ENCODE peak calls at places on chromosome 11, in five cellular contexts. O, C, K, R and Y are unnamed samples. For H3K4me1, the result is how much of the 10 kb centered on the place peaks cover.

GRCh38 chr11:118916842-118917388 is 8.8 kb downstream of the BCL9L start:
- DNase-seq in O (no peak), C (no peak), K (no peak), R (peak), Y (peak)

GRCh38 chr11:103279821-103280220 is 170.6 kb downstream of the DYNC2H1 start:
- DNase-seq in R (no peak), K (no peak), O (no peak), C (no peak), Y (no peak)

GRCh38 chr11:45078236-45079074 is 68.0 kb upstream of the PRDM11 start:
- DNase-seq in K (no peak), O (no peak), R (no peak), C (no peak), Y (no peak)

GRCh38 chr11:100578966-100579365 is 108.1 kb upstream of the ARHGAP42 start:
- DNase-seq in K (no peak), O (no peak), C (no peak), R (peak), Y (peak)

GRCh38 chr11:132639986-132640385 is 892.3 kb downstream of the OPCML start:
- DNase-seq in O (no peak), C (no peak), K (no peak), R (no peak), Y (no peak)

GRCh38 chr11:124415356-124415923 is 9.2 kb downstream of the OR8B4 start:
- DNase-seq in K (no peak), C (no peak), R (peak), O (no peak), Y (peak)

GRCh38 chr11:60334005-60334620 is 7.1 kb downstream of the MS4A6E start:
- DNase-seq in R (peak), C (peak), O (peak), K (peak), Y (peak)

GRCh38 chr11:26994579-26995210 is 783 bp downstream of the FIBIN start:
- DNase-seq in R (no peak), O (no peak), K (peak), C (no peak), Y (no peak)

GRCh38 chr11:71499125-71499524 is 27.9 kb upstream of the KRTAP5-7 start:
- DNase-seq in R (no peak), K (no peak), C (no peak), O (no peak), Y (peak)

GRCh38 chr11:59756496-59756840 is 1.3 kb downstream of the STX3 start:
- DNase-seq in C (no peak), R (no peak), O (no peak), K (no peak), Y (peak)

GRCh38 chr11:95266751-95267374 is 35.9 kb upstream of the SESN3 start:
- DNase-seq in R (no peak), C (no peak), O (no peak), K (no peak), Y (peak)

GRCh38 chr11:95461348-95461747 is 230.3 kb upstream of the SESN3 start:
- DNase-seq in C (no peak), R (no peak), K (no peak), O (no peak), Y (no peak)

GRCh38 chr11:1171985-1172728 is 14.4 kb downstream of the MUC5AC start:
- DNase-seq in K (no peak), R (peak), C (no peak), O (no peak), Y (no peak)

GRCh38 chr11:68904458-68904847 is 762 bp downstream of the IGHMBP2 start:
- DNase-seq in K (no peak), R (no peak), O (peak), C (peak), Y (no peak)

GRCh38 chr11:12770966-12771597 is 96.9 kb downstream of the TEAD1 start:
- DNase-seq in O (no peak), R (no peak), C (no peak), K (no peak), Y (no peak)

GRCh38 chr11:2837096-2837601 is 48.4 kb downstream of the CDKN1C start:
- DNase-seq in R (peak), K (no peak), O (no peak), C (peak), Y (peak)

GRCh38 chr11:20247540-20248138 is 87.4 kb upstream of the DBX1 start:
- DNase-seq in O (no peak), R (no peak), K (no peak), C (no peak), Y (no peak)
- H3K4me1 ChIP-seq in O (under half), R (under half), K (under half), C (under half), Y (under half)

GRCh38 chr11:76624515-76625379 is 45.8 kb downstream of the LRRC32 start:
- DNase-seq in K (no peak), C (peak), R (peak), O (no peak), Y (no peak)
- H3K4me1 ChIP-seq in K (under half), C (under half), R (under half), O (under half), Y (under half)

GRCh38 chr11:74949748-74950127 is 672 bp downstream of the SPCS2 start:
- DNase-seq in O (no peak), K (no peak), R (peak), C (no peak), Y (peak)
- H3K4me1 ChIP-seq in O (under half), K (under half), R (under half), C (under half), Y (under half)

DNA sequence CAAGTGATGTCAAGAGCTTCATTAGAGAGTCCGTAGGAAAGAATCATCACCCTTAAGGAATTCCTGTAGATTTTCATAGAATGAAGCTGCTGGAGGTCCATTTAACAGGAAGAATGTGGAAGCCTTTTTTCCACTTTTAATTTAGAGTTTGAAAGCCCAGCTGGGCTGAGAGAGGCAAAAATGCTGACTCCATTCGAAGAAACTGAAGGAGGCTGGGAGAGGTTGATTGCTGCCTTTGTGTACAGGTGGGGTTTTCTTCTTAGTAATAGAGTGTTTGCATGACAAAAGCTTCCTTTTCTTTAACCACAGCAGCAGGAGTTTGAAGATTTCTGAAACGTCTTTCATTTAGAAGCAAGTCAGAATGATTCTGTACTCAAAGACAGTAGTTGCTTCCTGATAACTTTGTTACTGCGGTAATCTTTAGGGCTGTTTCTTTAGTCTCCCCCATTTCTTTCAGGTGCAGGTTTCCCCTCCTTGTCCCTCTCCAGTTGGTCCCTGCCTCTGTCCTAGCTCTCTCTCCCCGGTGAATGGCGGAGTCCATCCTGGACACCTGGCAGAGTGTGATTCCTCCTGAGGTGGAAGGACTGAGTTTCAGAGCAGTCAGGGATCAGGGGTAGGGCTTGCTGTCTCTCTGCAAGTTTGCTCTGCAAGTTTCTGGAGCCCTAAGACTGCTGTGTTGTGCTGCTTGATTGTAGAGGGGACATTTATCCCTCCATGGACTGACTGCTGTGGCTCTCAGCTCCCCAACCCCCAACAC is 166.2 kb downstream of the LDLRAD3 start:
- DNase-seq in R (peak), O (no peak), C (no peak), K (no peak), Y (peak)
- H3K4me1 ChIP-seq in R (under half), O (under half), C (under half), K (under half), Y (under half)

GRCh38 chr11:35141538-35141937 is 2.6 kb downstream of the CD44 start:
- DNase-seq in C (peak), R (no peak), O (no peak), K (peak), Y (no peak)
- H3K4me1 ChIP-seq in C (under half), R (under half), O (under half), K (under half), Y (under half)

GRCh38 chr11:57497303-57498247 is 17.9 kb downstream of the SLC43A1 start:
- DNase-seq in C (no peak), R (no peak), K (no peak), O (no peak), Y (no peak)
- H3K4me1 ChIP-seq in C (under half), R (under half), K (half or more), O (under half), Y (under half)

GRCh38 chr11:65790104-65790901 is 3.4 kb downstream of the OVOL1 start:
- DNase-seq in C (peak), K (no peak), R (no peak), O (no peak), Y (no peak)
- H3K4me1 ChIP-seq in C (under half), K (under half), R (under half), O (under half), Y (under half)

GRCh38 chr11:46288451-46288850 is 11.0 kb downstream of the CREB3L1 start:
- DNase-seq in K (no peak), C (no peak), O (no peak), R (no peak), Y (no peak)

GRCh38 chr11:46286789-46287188 is 9.3 kb downstream of the CREB3L1 start:
- DNase-seq in K (no peak), O (no peak), C (no peak), R (no peak), Y (no peak)

GRCh38 chr11:46285594-46286033 is 8.2 kb downstream of the CREB3L1 start:
- DNase-seq in O (no peak), K (no peak), R (no peak), C (no peak), Y (peak)

GRCh38 chr11:46281374-46281831 is 3.9 kb downstream of the CREB3L1 start:
- DNase-seq in O (no peak), K (no peak), R (peak), C (peak), Y (peak)

DNA sequence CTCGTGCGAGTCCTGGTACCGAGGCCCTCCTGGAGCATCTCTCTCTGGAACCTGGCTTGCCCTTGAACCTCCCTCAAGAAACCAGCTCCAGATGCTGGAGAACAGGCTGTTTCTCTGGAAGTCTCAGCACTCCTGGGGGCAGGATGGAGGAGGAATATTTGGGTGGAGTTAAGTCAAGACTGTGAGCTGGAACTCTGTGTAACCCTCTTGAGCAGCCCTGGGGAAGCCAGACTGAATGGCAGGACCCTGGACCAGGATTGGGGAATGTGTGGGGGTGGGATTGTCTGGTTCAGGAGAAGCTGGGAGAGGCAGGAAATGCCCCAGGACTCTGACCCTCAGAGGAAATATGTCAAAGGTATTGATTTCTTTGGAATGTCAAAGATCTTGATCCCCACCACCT is 7.7 kb downstream of the CREB3L1 start:
- DNase-seq in O (no peak), C (no peak), R (no peak), K (no peak), Y (no peak)
- H3K4me1 ChIP-seq in O (under half), C (under half), R (under half), K (under half), Y (under half)